ENCODE peak calls at places on chromosomes 13 and 19, in nine cellular contexts. C is lower lobe of right lung, Z is breast epithelium, M is tibial nerve, T is Karpas-422, F is dorsolateral prefrontal cortex, A is mesendoderm, G is psoas muscle, L is colonic mucosa. V is an unnamed sample.

GRCh38 chr19:17866312-17867012 is 5.3 kb upstream of the SLC5A5 start:
- DNase-seq in G (no peak), M (no peak), L (no peak), F (no peak), A (no peak), C (no peak), T (peak; percentile 56), Z (no peak), V (peak; percentile 46)

GRCh38 chr19:29680937-29681336 is 15.7 kb downstream of the PLEKHF1 start:
- DNase-seq in C (no peak), L (no peak), Z (no peak), M (no peak), G (no peak), T (no peak), F (no peak), A (no peak), V (no peak)

GRCh38 chr19:35509018-35509652 is 4.3 kb downstream of the DMKN start:
- DNase-seq in Z (peak; percentile 68), L (peak; percentile 67), M (no peak), A (peak; percentile 88), C (peak; percentile 84), F (no peak), G (no peak), T (no peak), V (no peak)

GRCh38 chr19:16573925-16574324 is 1.7 kb upstream of the SLC35E1 start:
- DNase-seq in C (no peak), G (no peak), M (no peak), L (no peak), Z (no peak), A (no peak), F (no peak), T (no peak), V (no peak)

GRCh38 chr19:5484398-5485285 is 29.4 kb downstream of the ZNRF4 start:
- DNase-seq in L (no peak), M (no peak), A (peak; percentile 91), F (no peak), T (no peak), C (no peak), Z (no peak), G (no peak), V (no peak)

GRCh38 chr13:111328111-111328802 is 7.8 kb downstream of the TEX29 start:
- DNase-seq in L (no peak), Z (no peak), F (no peak), C (no peak), G (no peak), M (no peak), T (no peak), A (no peak), V (no peak)

GRCh38 chr19:44625531-44626066 is 12.2 kb downstream of the IGSF23 start:
- DNase-seq in C (no peak), L (no peak), M (no peak), G (no peak), F (no peak), Z (no peak), A (no peak), T (no peak), V (no peak)

GRCh38 chr13:43543331-43543730 is 243.4 kb downstream of the ENOX1 start:
- DNase-seq in C (no peak), F (no peak), L (no peak), Z (no peak), T (no peak), G (no peak), M (no peak), A (no peak), V (no peak)

GRCh38 chr13:98300956-98301641 is 124.0 kb upstream of the RNF113B start:
- DNase-seq in C (no peak), Z (peak; percentile 76), L (no peak), T (no peak), G (no peak), A (no peak), F (no peak), M (no peak), V (no peak)

GRCh38 chr19:2867025-2867991 is at the start of gene ZNF556:
- DNase-seq in F (no peak), G (peak; percentile 77), T (peak; percentile 87), L (no peak), M (peak; percentile 9), A (no peak), Z (no peak), C (no peak), V (no peak)

GRCh38 chr19:53558404-53558803 is 20.5 kb downstream of the ZNF331 start:
- DNase-seq in Z (no peak), F (no peak), M (no peak), L (no peak), G (no peak), C (no peak), A (no peak), T (no peak), V (no peak)

GRCh38 chr13:74115138-74115537 is 19.1 kb downstream of the KLF12 start:
- DNase-seq in C (no peak), G (no peak), A (no peak), T (no peak), L (no peak), M (no peak), Z (no peak), F (no peak), V (no peak)

GRCh38 chr13:43744630-43745029 is 42.1 kb downstream of the ENOX1 start:
- DNase-seq in T (no peak), Z (no peak), F (no peak), M (no peak), L (no peak), A (no peak), C (no peak), G (no peak), V (no peak)

GRCh38 chr13:112521073-112521685 is 66.8 kb downstream of the TUBGCP3 start:
- DNase-seq in L (no peak), M (no peak), F (no peak), T (no peak), Z (no peak), C (no peak), A (no peak), G (no peak), V (no peak)
- H3K27ac ChIP-seq in L (no peak overlapping the region), M (no peak overlapping the region), F (no peak overlapping the region), T (no peak overlapping the region), Z (no peak overlapping the region), C (no peak overlapping the region), A (no peak overlapping the region), G (no peak overlapping the region), V (no peak overlapping the region)

GRCh38 chr19:13047374-13047773 is 52.1 kb downstream of the NFIX start:
- DNase-seq in A (no peak), L (no peak), F (no peak), G (no peak), C (no peak), M (no peak), T (no peak), Z (no peak), V (no peak)

GRCh38 chr19:13043285-13043684 is 48.0 kb downstream of the NFIX start:
- DNase-seq in G (peak; percentile 72), A (no peak), M (no peak), L (no peak), F (no peak), C (no peak), Z (no peak), T (no peak), V (no peak)

GRCh38 chr19:13045812-13046211 is 50.5 kb downstream of the NFIX start:
- DNase-seq in A (no peak), M (no peak), G (no peak), T (no peak), L (no peak), Z (no peak), F (no peak), C (no peak), V (no peak)

GRCh38 chr19:13042443-13043130 is 47.3 kb downstream of the NFIX start:
- DNase-seq in A (no peak), G (no peak), F (no peak), Z (no peak), C (no peak), M (no peak), T (no peak), L (no peak), V (no peak)

GRCh38 chr19:13044160-13044853 is 49.0 kb downstream of the NFIX start:
- DNase-seq in G (no peak), Z (no peak), F (no peak), A (no peak), T (no peak), C (no peak), L (no peak), M (no peak), V (no peak)
- H3K27ac ChIP-seq in G (peak overlapping the region; percentile 81), Z (peak overlapping the region; percentile 67), F (peak overlapping the region; percentile 96), A (no peak overlapping the region), T (no peak overlapping the region), C (peak overlapping the region; percentile 49), L (no peak overlapping the region), M (peak overlapping the region; percentile 40), V (no peak overlapping the region)

GRCh38 chr19:42355896-42356295 is 30.5 kb downstream of the MEGF8 start:
- DNase-seq in M (no peak), L (no peak), F (no peak), Z (no peak), T (no peak), C (no peak), G (no peak), A (no peak), V (no peak)
- H3K27ac ChIP-seq in M (no peak overlapping the region), L (no peak overlapping the region), F (no peak overlapping the region), Z (no peak overlapping the region), T (no peak overlapping the region), C (no peak overlapping the region), G (no peak overlapping the region), A (no peak overlapping the region), V (no peak overlapping the region)

GRCh38 chr13:50126378-50127016 is 111.3 kb downstream of the KCNRG start:
- DNase-seq in G (peak; percentile 56), A (peak; percentile 66), Z (no peak), T (peak; percentile 77), C (no peak), F (no peak), M (no peak), L (peak; percentile 46), V (peak; percentile 45)

GRCh38 chr13:50125556-50126377 is 110.5 kb downstream of the KCNRG start:
- DNase-seq in Z (peak; percentile 86), M (peak; percentile 95), A (peak; percentile 60), T (peak; percentile 96), F (peak; percentile 94), G (peak; percentile 98), C (peak; percentile 98), L (peak; percentile 97), V (peak; percentile 96)

GRCh38 chr13:50124536-50125305 is 109.5 kb downstream of the KCNRG start:
- DNase-seq in A (peak; percentile 68), G (peak; percentile 99), L (peak; percentile 95), M (peak; percentile 93), Z (no peak), F (peak; percentile 85), T (peak; percentile 97), C (peak; percentile 98), V (peak; percentile 97)

GRCh38 chr13:50123862-50124535 is 108.8 kb downstream of the KCNRG start:
- DNase-seq in F (peak; percentile 62), Z (peak; percentile 96), T (peak; percentile 80), L (peak; percentile 74), M (peak; percentile 69), A (peak; percentile 85), G (peak; percentile 94), C (peak; percentile 86), V (peak; percentile 98)

GRCh38 chr13:50125306-50125555 is 110.0 kb downstream of the KCNRG start:
- DNase-seq in M (no peak), T (no peak), F (no peak), G (no peak), L (no peak), Z (no peak), C (no peak), A (no peak), V (no peak)
- H3K27ac ChIP-seq in M (peak overlapping the region; percentile 100), T (peak overlapping the region; percentile 94), F (peak overlapping the region; percentile 100), G (peak overlapping the region; percentile 100), L (peak overlapping the region; percentile 98), Z (peak overlapping the region; percentile 98), C (peak overlapping the region; percentile 100), A (no peak overlapping the region), V (peak overlapping the region; percentile 98)